ENCODE peak calls at places on chromosomes 11 and 22, in five cellular contexts. A is colonic mucosa, T is psoas muscle, F is OCI-LY7, P is stomach. R is an unnamed sample. For H3K4me1, the result is how much of the 10 kb centered on the place peaks cover.

GRCh38 chr11:93846411-93846810 is 4.0 kb downstream of the VSTM5 start:
- DNase-seq in T (no peak), F (no peak), P (no peak), A (no peak), R (no peak)

GRCh38 chr22:42353883-42354727 is 78.1 kb downstream of the NFAM1 start:
- DNase-seq in A (no peak), F (no peak), P (no peak), T (no peak), R (no peak)

GRCh38 chr11:3723014-3723708 is 52.0 kb upstream of the CHRNA10 start:
- DNase-seq in T (no peak), P (no peak), F (no peak), A (no peak), R (no peak)

GRCh38 chr11:10722307-10722706 is 28.7 kb upstream of the CTR9 start:
- DNase-seq in F (no peak), P (no peak), A (no peak), T (no peak), R (no peak)

GRCh38 chr11:114673661-114674060 is 4.7 kb upstream of the NXPE2 start:
- DNase-seq in P (no peak), T (no peak), A (no peak), F (no peak), R (no peak)

GRCh38 chr11:76355172-76355571 is 25.8 kb downstream of the THAP12 start:
- DNase-seq in T (no peak), A (no peak), F (no peak), P (no peak), R (no peak)

GRCh38 chr22:24106385-24107381 is 74.6 kb upstream of the SUSD2 start:
- DNase-seq in A (no peak), F (peak), P (no peak), T (no peak), R (no peak)

GRCh38 chr11:77029829-77030228 is 4.4 kb upstream of the B3GNT6 start:
- DNase-seq in P (peak), T (no peak), A (peak), F (no peak), R (no peak)

GRCh38 chr11:106228996-106229395 is 151.5 kb downstream of the AASDHPPT start:
- DNase-seq in T (no peak), A (no peak), F (no peak), P (no peak), R (no peak)

GRCh38 chr11:45455536-45455935 is 169.4 kb upstream of the SYT13 start:
- DNase-seq in P (no peak), A (no peak), T (no peak), F (no peak), R (no peak)

GRCh38 chr11:1919428-1920127 is at the start of gene TNNT3:
- DNase-seq in T (peak), P (no peak), A (no peak), F (no peak), R (no peak)

GRCh38 chr11:23865341-23865975 is 631.4 kb upstream of the LUZP2 start:
- DNase-seq in F (no peak), P (no peak), T (no peak), A (no peak), R (no peak)

GRCh38 chr11:19676508-19677379 is 35.9 kb upstream of the NAV2 start:
- DNase-seq in F (no peak), T (no peak), P (no peak), A (no peak), R (no peak)

GRCh38 chr11:1042626-1043562 is 6.4 kb upstream of the MUC6 start:
- DNase-seq in F (no peak), P (no peak), T (peak), A (no peak), R (no peak)

GRCh38 chr11:47550288-47551052 is 2.5 kb downstream of the CELF1 start:
- DNase-seq in P (no peak), F (peak), A (no peak), T (no peak), R (no peak)

GRCh38 chr11:112655386-112655785 is 305.8 kb upstream of the NCAM1 start:
- DNase-seq in P (peak), T (peak), F (no peak), A (peak), R (peak)

GRCh38 chr11:16806791-16807190 is 68.3 kb downstream of the C11orf58 start:
- DNase-seq in P (no peak), T (no peak), F (no peak), A (no peak), R (no peak)

GRCh38 chr11:119479685-119480275 is 56.8 kb upstream of the THY1 start:
- DNase-seq in F (peak), A (no peak), T (peak), P (no peak), R (no peak)

GRCh38 chr11:132941024-132941646 is 591.2 kb downstream of the OPCML start:
- DNase-seq in F (peak), P (no peak), A (no peak), T (no peak), R (no peak)

GRCh38 chr11:45368697-45369096 is 82.6 kb upstream of the SYT13 start:
- DNase-seq in P (no peak), A (no peak), T (no peak), F (no peak), R (no peak)

DNA sequence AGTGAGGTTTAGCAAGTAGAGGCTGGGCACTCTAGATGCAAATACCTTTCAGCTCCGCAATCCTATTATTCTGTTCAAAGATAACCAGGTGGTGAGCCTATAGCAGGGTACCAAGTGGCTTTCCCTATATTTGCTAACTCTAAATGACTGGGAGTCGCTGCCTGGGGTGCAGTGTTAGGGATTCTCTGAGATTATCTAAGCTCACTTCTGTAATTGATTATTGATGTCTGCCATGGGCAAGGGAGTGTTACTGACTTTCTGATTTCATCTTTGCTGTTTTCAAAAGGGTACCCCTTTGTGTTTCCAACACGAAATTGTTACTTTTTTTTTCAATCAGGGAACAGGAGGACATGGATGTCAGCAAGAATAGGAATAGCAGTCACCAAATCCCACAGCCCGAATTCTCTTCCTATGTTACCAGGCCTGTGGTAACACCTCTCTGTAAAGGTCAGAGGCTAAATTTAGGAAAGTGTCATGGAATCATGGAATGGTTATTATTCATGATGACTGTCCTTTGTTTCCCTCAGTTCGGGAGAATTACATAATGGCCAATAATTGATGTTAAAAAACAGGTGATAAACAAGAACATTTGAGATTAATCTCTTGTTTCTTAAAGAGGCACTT is 62.6 kb upstream of the CRYBB3 start:
- DNase-seq in T (no peak), A (no peak), P (no peak), F (no peak), R (no peak)
- H3K4me1 ChIP-seq in T (under half), A (under half), P (half or more), F (under half), R (under half)

GRCh38 chr11:69674886-69675714 is at the start of gene LTO1:
- DNase-seq in F (peak), P (peak), T (peak), A (peak), R (peak)
- TF ChIP-seq CTCF in F (no peak), P (no peak), T (no peak), A (no peak), R (no peak)

GRCh38 chr22:50304528-50305392 is 2.7 kb downstream of the PLXNB2 start:
- DNase-seq in F (no peak), A (peak), T (no peak), P (peak), R (no peak)
- H3K27ac ChIP-seq in F (peak), A (peak), T (peak), P (peak), R (peak)

GRCh38 chr11:35671396-35672127 is 9.0 kb downstream of the TRIM44 start:
- DNase-seq in A (no peak), P (no peak), T (no peak), F (no peak), R (no peak)
- H3K4me1 ChIP-seq in A (under half), P (half or more), T (half or more), F (under half), R (under half)

GRCh38 chr11:104329043-104329442 is 165.1 kb upstream of the PDGFD start:
- DNase-seq in F (no peak), P (no peak), A (no peak), T (no peak), R (no peak)

GRCh38 chr11:104328514-104328912 is 164.6 kb upstream of the PDGFD start:
- DNase-seq in F (no peak), A (no peak), P (no peak), T (no peak), R (no peak)

GRCh38 chr11:104333977-104334376 is 170.0 kb upstream of the PDGFD start:
- DNase-seq in T (no peak), P (no peak), F (peak), A (no peak), R (no peak)

GRCh38 chr11:104327864-104328513 is 164.0 kb upstream of the PDGFD start:
- DNase-seq in P (no peak), F (no peak), T (no peak), A (no peak), R (no peak)

DNA sequence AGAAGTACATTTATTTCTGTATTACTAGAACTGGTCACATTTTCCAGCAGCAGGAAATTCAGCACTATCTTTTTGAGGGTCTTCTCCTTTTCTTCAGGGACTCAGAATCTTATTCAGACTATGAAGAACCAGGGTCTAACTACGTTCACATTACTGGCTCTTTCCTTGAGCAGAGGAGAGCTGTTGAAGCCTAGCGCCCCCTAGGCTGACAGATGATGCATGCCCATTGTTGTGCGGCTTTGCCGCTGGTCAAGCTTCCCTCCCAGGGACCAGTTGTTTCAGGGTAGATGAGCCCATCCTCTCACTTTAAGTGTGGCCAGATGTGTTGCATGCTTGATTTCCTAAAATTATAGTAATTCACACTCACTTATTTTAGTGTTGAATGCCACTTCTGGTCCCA is 168.2 kb upstream of the PDGFD start:
- DNase-seq in A (no peak), P (peak), F (peak), T (no peak), R (no peak)
- TF ChIP-seq CTCF in A (no peak), P (no peak), F (peak), T (no peak), R (no peak)

GRCh38 chr11:37506516-37506915 is 908.5 kb upstream of the RAG2 start:
- DNase-seq in P (no peak), T (no peak), F (no peak), A (no peak), R (no peak)

GRCh38 chr11:37512156-37512780 is 914.2 kb upstream of the RAG2 start:
- DNase-seq in F (no peak), T (no peak), A (no peak), P (no peak), R (no peak)

GRCh38 chr11:37509471-37509870 is 911.4 kb upstream of the RAG2 start:
- DNase-seq in F (no peak), A (no peak), P (no peak), T (no peak), R (no peak)

DNA sequence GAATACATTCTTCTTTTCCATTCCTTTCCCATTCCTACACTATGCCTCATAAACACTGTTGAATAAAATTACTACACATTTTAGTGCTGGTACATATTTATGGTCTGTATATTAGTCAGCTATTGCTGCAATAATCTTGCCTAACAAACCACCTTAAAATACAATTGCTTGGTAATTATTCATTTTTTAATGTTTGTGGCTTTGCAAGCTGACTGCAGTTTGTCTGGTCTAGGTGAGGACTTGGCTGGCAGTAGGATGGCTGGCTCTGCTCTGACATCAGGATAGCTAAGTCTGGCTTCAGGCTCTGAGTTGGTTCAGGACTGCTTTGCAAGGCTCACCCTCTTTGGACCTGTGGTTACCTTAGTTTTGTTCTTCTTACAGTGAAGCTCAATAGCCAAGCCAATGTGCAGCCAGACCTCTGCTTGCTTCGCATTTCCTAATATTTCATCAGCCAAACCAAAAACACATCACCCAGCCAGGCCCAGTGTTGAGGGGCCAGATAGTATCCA is 913.4 kb upstream of the RAG2 start:
- DNase-seq in T (no peak), A (no peak), P (no peak), F (no peak), R (no peak)
- H3K27ac ChIP-seq in T (no peak), A (no peak), P (no peak), F (no peak), R (no peak)

GRCh38 chr11:12696911-12697581 is 22.8 kb downstream of the TEAD1 start:
- DNase-seq in F (no peak), P (no peak), A (no peak), T (no peak), R (no peak)
- H3K4me1 ChIP-seq in F (under half), P (half or more), A (under half), T (half or more), R (under half)

GRCh38 chr11:125626381-125626950 is 1.5 kb downstream of the CHEK1 start:
- DNase-seq in P (no peak), F (peak), A (no peak), T (no peak), R (no peak)
- TF ChIP-seq CTCF in P (no peak), F (peak), A (peak), T (no peak), R (no peak)

GRCh38 chr11:35178067-35178805 is 39.3 kb downstream of the CD44 start:
- DNase-seq in T (no peak), A (no peak), F (no peak), P (no peak), R (no peak)
- H3K27ac ChIP-seq in T (no peak), A (peak), F (no peak), P (no peak), R (no peak)

DNA sequence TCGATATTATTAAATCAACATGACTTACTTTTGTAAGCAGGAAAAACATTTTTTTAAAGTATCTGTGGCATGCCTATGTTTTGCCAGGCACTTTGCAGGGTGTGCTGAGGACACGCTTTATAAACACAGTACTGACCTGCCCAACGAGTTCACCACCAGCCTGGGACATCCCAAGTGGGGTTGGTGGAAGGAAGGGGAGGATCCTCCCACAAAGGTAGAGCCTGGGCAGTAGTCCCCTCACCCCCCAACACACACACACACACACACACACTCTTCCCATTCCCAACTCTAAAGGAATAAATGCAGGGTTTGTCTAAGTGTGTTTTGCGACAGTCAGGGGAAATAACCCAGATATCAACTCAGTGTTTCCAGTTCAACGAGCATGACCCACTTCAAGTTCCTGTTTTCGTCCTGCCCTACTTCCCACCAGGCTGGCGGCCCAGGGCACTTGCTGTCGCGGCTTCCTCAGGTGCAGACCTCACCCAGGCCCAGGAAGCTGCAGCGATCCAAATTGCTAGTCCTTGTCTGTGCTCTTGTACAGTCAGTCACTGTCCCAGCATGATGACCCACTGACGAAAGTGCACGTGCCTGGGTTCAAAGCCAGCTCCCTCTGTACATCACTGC is 3.1 kb downstream of the CERK start:
- DNase-seq in T (no peak), A (peak), P (peak), F (peak), R (peak)
- H3K4me1 ChIP-seq in T (half or more), A (under half), P (half or more), F (half or more), R (under half)